ENCODE peak calls at places on chromosomes 6 and 20, in ten cellular contexts. H, Q, J, A, E, W, T, Y, S and C are unnamed samples.
A peak's percentile ranks its signal among the peaks of the same experiment; 100 is the strongest.

GRCh38 chr6:143952947-143953346 is 55.1 kb downstream of the PLAGL1 start:
- DNase-seq in E (no peak), Y (no peak), W (no peak), A (no peak), H (no peak), Q (no peak), S (no peak), T (no peak), J (no peak), C (no peak)

GRCh38 chr6:36249010-36249409 is 20.9 kb upstream of the PNPLA1 start:
- DNase-seq in A (no peak), Q (no peak), Y (no peak), J (no peak), E (no peak), S (no peak), H (no peak), T (no peak), W (peak; percentile 61), C (no peak)

GRCh38 chr6:13666194-13667105 is 45.2 kb downstream of the RANBP9 start:
- DNase-seq in E (no peak), Y (no peak), S (no peak), H (no peak), W (no peak), T (no peak), J (no peak), A (no peak), Q (peak; percentile 12), C (no peak)

GRCh38 chr6:168956141-168956838 is 297.4 kb downstream of the THBS2 start:
- DNase-seq in J (no peak), T (peak; percentile 2), A (no peak), S (no peak), Q (no peak), W (no peak), E (no peak), Y (no peak), H (no peak), C (no peak)

GRCh38 chr6:118967239-118967638 is 32.3 kb upstream of the MCM9 start:
- DNase-seq in E (no peak), W (no peak), J (no peak), Y (no peak), H (no peak), S (no peak), Q (no peak), A (no peak), T (no peak), C (no peak)

GRCh38 chr20:24809606-24810005 is 139.5 kb upstream of the CST7 start:
- DNase-seq in H (no peak), Q (no peak), T (no peak), S (no peak), E (no peak), J (no peak), Y (no peak), A (no peak), W (no peak), C (no peak)

GRCh38 chr6:1463275-1463674 is 73.9 kb downstream of the FOXF2 start:
- DNase-seq in E (no peak), T (no peak), S (no peak), J (no peak), W (no peak), H (no peak), A (no peak), Y (no peak), Q (no peak), C (peak; percentile 25)

GRCh38 chr20:57566803-57567459 is 6.0 kb downstream of the PCK1 start:
- DNase-seq in Q (no peak), A (no peak), Y (no peak), S (no peak), H (no peak), T (no peak), W (no peak), E (no peak), J (no peak), C (no peak)

GRCh38 chr6:132272776-132273175 is 128.5 kb downstream of the MOXD1 start:
- DNase-seq in Q (no peak), J (no peak), W (no peak), A (no peak), H (no peak), Y (no peak), S (no peak), E (no peak), T (no peak), C (no peak)

GRCh38 chr6:118495639-118496296 is 52.3 kb upstream of the PLN start:
- DNase-seq in Q (no peak), J (no peak), Y (no peak), S (no peak), W (peak; percentile 94), E (no peak), A (no peak), T (no peak), H (no peak), C (no peak)

GRCh38 chr6:26020291-26020982 is 57.8 kb downstream of the TRIM38 start:
- DNase-seq in Y (peak; percentile 78), A (peak; percentile 88), E (peak; percentile 41), J (peak; percentile 72), H (peak; percentile 92), S (peak; percentile 64), W (peak; percentile 92), Q (peak; percentile 84), T (peak; percentile 88), C (peak; percentile 96)

GRCh38 chr6:154039231-154039842 is at the start of gene OPRM1:
- DNase-seq in T (no peak), S (no peak), Q (peak; percentile 34), Y (no peak), E (peak; percentile 16), H (no peak), A (peak; percentile 88), J (peak; percentile 7), W (peak; percentile 52), C (peak; percentile 51)

GRCh38 chr6:144586986-144587385 is 301.9 kb downstream of the UTRN start:
- DNase-seq in W (no peak), Y (no peak), E (peak; percentile 1), A (no peak), S (no peak), H (no peak), T (no peak), J (no peak), Q (no peak), C (no peak)